ENCODE peak calls at places on chromosomes 3 and 15, in nine cellular contexts. U is fibroblast of villous mesenchyme; B is endothelial cell of umbilical vein; L is GM13977; N is CD4-positive, alpha-beta T cell; J is hypothalamus; Y is HFF-Myc; V is stimulated activated CD4-positive, alpha-beta T cell treated with anti-CD3 and anti-CD28 coated beads, Interleukin-15, amount 100 ng/mL, for 1 hour; E is esophagus squamous epithelium. H is an unnamed sample.

GRCh38 chr3:94307588-94307987 is 244.7 kb downstream of the NSUN3 start:
- DNase-seq in U (no peak), B (no peak), L (no peak), N (no peak), J (no peak), Y (no peak), V (no peak), E (no peak), H (no peak)

GRCh38 chr15:69766156-69766555 is 313.5 kb downstream of the RPLP1 start:
- DNase-seq in U (no peak), B (no peak), L (no peak), N (no peak), J (no peak), Y (no peak), V (no peak), E (no peak), H (no peak)

GRCh38 chr15:80744826-80745225 is 34.3 kb upstream of the CEMIP start:
- DNase-seq in U (peak; percentile 85), B (no peak), L (no peak), N (no peak), J (no peak), Y (no peak), V (no peak), E (no peak), H (no peak)

GRCh38 chr3:172542089-172542488 is 18.9 kb upstream of the TNFSF10 start:
- DNase-seq in U (no peak), B (no peak), L (no peak), N (no peak), J (no peak), Y (no peak), V (no peak), E (no peak), H (no peak)

GRCh38 chr3:10351013-10351735 is 30.3 kb upstream of the SEC13 start:
- DNase-seq in U (no peak), B (no peak), L (no peak), N (no peak), J (no peak), Y (no peak), V (no peak), E (no peak), H (no peak)

GRCh38 chr3:4474683-4475490 is 7.8 kb upstream of the SUMF1 start:
- DNase-seq in U (no peak), B (peak; percentile 97), L (no peak), N (no peak), J (no peak), Y (peak; percentile 19), V (no peak), E (peak; percentile 6), H (peak; percentile 41)

GRCh38 chr15:88440021-88440420 is 27.2 kb downstream of the MRPL46 start:
- DNase-seq in U (peak; percentile 16), B (peak; percentile 8), L (no peak), N (no peak), J (no peak), Y (peak; percentile 30), V (no peak), E (no peak), H (no peak)

GRCh38 chr3:167740961-167741587 is 5.6 kb downstream of the SERPINI1 start:
- DNase-seq in U (peak; percentile 50), B (peak; percentile 47), L (peak; percentile 24), N (no peak), J (no peak), Y (peak; percentile 11), V (peak; percentile 2), E (no peak), H (no peak)

GRCh38 chr15:99424978-99425665 is 140.7 kb upstream of the MEF2A start:
- DNase-seq in U (peak; percentile 97), B (peak; percentile 88), L (peak; percentile 73), N (peak; percentile 55), J (no peak), Y (peak; percentile 52), V (peak; percentile 17), E (no peak), H (peak; percentile 40)

GRCh38 chr15:74275957-74276356 is 39.8 kb downstream of the CCDC33 start:
- DNase-seq in U (no peak), B (no peak), L (peak; percentile 39), N (no peak), J (no peak), Y (no peak), V (no peak), E (no peak), H (no peak)

GRCh38 chr15:67865331-67865730 is 25.5 kb upstream of the RNU6-1 start:
- DNase-seq in U (no peak), B (no peak), L (no peak), N (no peak), J (no peak), Y (no peak), V (no peak), E (no peak), H (no peak)

GRCh38 chr15:90153658-90154057 is 47.5 kb upstream of the SEMA4B start:
- DNase-seq in U (no peak), B (no peak), L (no peak), N (no peak), J (no peak), Y (no peak), V (no peak), E (no peak), H (no peak)

GRCh38 chr3:194584866-194585265 is 48.4 kb downstream of the TMEM44 start:
- DNase-seq in U (no peak), B (peak; percentile 92), L (no peak), N (no peak), J (no peak), Y (no peak), V (no peak), E (no peak), H (no peak)

GRCh38 chr3:169774186-169774585 is 990 bp downstream of the MYNN start:
- DNase-seq in U (no peak), B (no peak), L (no peak), N (no peak), J (no peak), Y (no peak), V (no peak), E (no peak), H (no peak)

GRCh38 chr15:48965972-48966371 is 2.3 kb upstream of the SHC4 start:
- DNase-seq in U (peak; percentile 82), B (no peak), L (peak; percentile 56), N (no peak), J (no peak), Y (peak; percentile 52), V (no peak), E (no peak), H (no peak)

H was measured in thoracic aorta.